ENCODE peak calls at places on chromosomes 2 and 18, in five cellular contexts. One of them, this sample, is unnamed.
A peak's percentile ranks its signal among the peaks of the same experiment; 100 is the strongest.

GRCh38 chr18:72427721-72428120 is 116.4 kb downstream of the CBLN2 start:
- DNase-seq in NCI-H1694 treated with DMSO at 0.1 percent for 48 hours: no peak
- DNase-seq in CD8-positive, alpha-beta T cell: no peak
- DNase-seq in PC-9: no peak
- DNase-seq in HS-5: no peak
- DNase-seq in this sample: no peak

GRCh38 chr18:5600376-5601071 is 56.7 kb upstream of the EPB41L3 start:
- DNase-seq in NCI-H1694 treated with DMSO at 0.1 percent for 48 hours: peak; percentile 58
- DNase-seq in CD8-positive, alpha-beta T cell: no peak
- DNase-seq in PC-9: no peak
- DNase-seq in HS-5: no peak
- DNase-seq in this sample: no peak

GRCh38 chr2:53476800-53477199 is 290.8 kb upstream of the CHAC2 start:
- DNase-seq in NCI-H1694 treated with DMSO at 0.1 percent for 48 hours: no peak
- DNase-seq in CD8-positive, alpha-beta T cell: no peak
- DNase-seq in PC-9: peak; percentile 78
- DNase-seq in HS-5: no peak
- DNase-seq in this sample: no peak

GRCh38 chr18:56574827-56575226 is 63.6 kb downstream of the TXNL1 start:
- DNase-seq in NCI-H1694 treated with DMSO at 0.1 percent for 48 hours: no peak
- DNase-seq in CD8-positive, alpha-beta T cell: no peak
- DNase-seq in PC-9: no peak
- DNase-seq in HS-5: no peak
- DNase-seq in this sample: no peak

GRCh38 chr2:163171786-163172549 is 333.4 kb upstream of the KCNH7 start:
- DNase-seq in NCI-H1694 treated with DMSO at 0.1 percent for 48 hours: no peak
- DNase-seq in CD8-positive, alpha-beta T cell: no peak
- DNase-seq in PC-9: no peak
- DNase-seq in HS-5: no peak
- DNase-seq in this sample: no peak

GRCh38 chr18:73741946-73742345 is 405.7 kb downstream of the FBXO15 start:
- DNase-seq in NCI-H1694 treated with DMSO at 0.1 percent for 48 hours: no peak
- DNase-seq in CD8-positive, alpha-beta T cell: no peak
- DNase-seq in PC-9: no peak
- DNase-seq in HS-5: no peak
- DNase-seq in this sample: no peak

GRCh38 chr18:45621068-45621511 is 5.8 kb downstream of the SLC14A2 start:
- DNase-seq in NCI-H1694 treated with DMSO at 0.1 percent for 48 hours: peak; percentile 11
- DNase-seq in CD8-positive, alpha-beta T cell: peak; percentile 39
- DNase-seq in PC-9: peak; percentile 7
- DNase-seq in HS-5: no peak
- DNase-seq in this sample: no peak

GRCh38 chr2:84494070-84494469 is 22.2 kb upstream of the DNAH6 start:
- DNase-seq in NCI-H1694 treated with DMSO at 0.1 percent for 48 hours: no peak
- DNase-seq in CD8-positive, alpha-beta T cell: no peak
- DNase-seq in PC-9: no peak
- DNase-seq in HS-5: no peak
- DNase-seq in this sample: no peak

GRCh38 chr2:161972866-161973265 is 101.1 kb downstream of the DPP4 start:
- DNase-seq in NCI-H1694 treated with DMSO at 0.1 percent for 48 hours: no peak
- DNase-seq in CD8-positive, alpha-beta T cell: no peak
- DNase-seq in PC-9: no peak
- DNase-seq in HS-5: no peak
- DNase-seq in this sample: no peak

GRCh38 chr2:236857781-236858180 is 227.9 kb upstream of the COPS8 start:
- DNase-seq in NCI-H1694 treated with DMSO at 0.1 percent for 48 hours: no peak
- DNase-seq in CD8-positive, alpha-beta T cell: no peak
- DNase-seq in PC-9: no peak
- DNase-seq in HS-5: no peak
- DNase-seq in this sample: no peak

GRCh38 chr2:66237470-66238354 is 197.2 kb upstream of the MEIS1 start:
- DNase-seq in NCI-H1694 treated with DMSO at 0.1 percent for 48 hours: no peak
- DNase-seq in CD8-positive, alpha-beta T cell: no peak
- DNase-seq in PC-9: no peak
- DNase-seq in HS-5: no peak
- DNase-seq in this sample: no peak

GRCh38 chr2:22382439-22383169 is 1002.4 kb upstream of the KLHL29 start:
- DNase-seq in NCI-H1694 treated with DMSO at 0.1 percent for 48 hours: no peak
- DNase-seq in CD8-positive, alpha-beta T cell: no peak
- DNase-seq in PC-9: no peak
- DNase-seq in HS-5: no peak
- DNase-seq in this sample: no peak

GRCh38 chr18:3799515-3799914 is 349.5 kb downstream of the TGIF1 start:
- DNase-seq in NCI-H1694 treated with DMSO at 0.1 percent for 48 hours: no peak
- DNase-seq in CD8-positive, alpha-beta T cell: no peak
- DNase-seq in PC-9: no peak
- DNase-seq in HS-5: no peak
- DNase-seq in this sample: no peak

GRCh38 chr18:9673296-9674251 is 34.5 kb upstream of the RAB31 start:
- DNase-seq in NCI-H1694 treated with DMSO at 0.1 percent for 48 hours: peak; percentile 12
- DNase-seq in CD8-positive, alpha-beta T cell: no peak
- DNase-seq in PC-9: peak; percentile 84
- DNase-seq in HS-5: peak; percentile 35
- DNase-seq in this sample: peak; percentile 45